ENCODE peak calls at places on chromosome 1, in six cellular contexts. V, U, T, P, A and G are unnamed samples.

GRCh38 chr1:85397490-85398044 is 67.4 kb downstream of the DDAH1 start:
- DNase-seq in V (no peak), U (no peak), T (no peak), P (no peak), A (no peak), G (no peak)

GRCh38 chr1:12622506-12622905 is 4.5 kb upstream of the DHRS3 start:
- DNase-seq in V (no peak), U (no peak), T (no peak), P (no peak), A (no peak), G (no peak)

GRCh38 chr1:203173566-203173965 is 2.1 kb downstream of the MYBPH start:
- DNase-seq in V (no peak), U (no peak), T (no peak), P (peak), A (no peak), G (no peak)

GRCh38 chr1:67880056-67880601 is 46.9 kb upstream of the GNG12 start:
- DNase-seq in V (no peak), U (no peak), T (no peak), P (no peak), A (peak), G (no peak)

GRCh38 chr1:67723620-67724019 is 38.6 kb downstream of the GADD45A start:
- DNase-seq in V (no peak), U (no peak), T (no peak), P (no peak), A (peak), G (no peak)

GRCh38 chr1:3981746-3982505 is 81.9 kb upstream of the C1orf174 start:
- DNase-seq in V (no peak), U (no peak), T (no peak), P (no peak), A (no peak), G (no peak)

GRCh38 chr1:214976665-214977064 is 105.9 kb upstream of the KCNK2 start:
- DNase-seq in V (no peak), U (no peak), T (no peak), P (no peak), A (no peak), G (no peak)

GRCh38 chr1:33165209-33165608 is 16.6 kb downstream of the TRIM62 start:
- DNase-seq in V (no peak), U (peak), T (no peak), P (no peak), A (no peak), G (no peak)

GRCh38 chr1:109024651-109025050 is 17.3 kb downstream of the WDR47 start:
- DNase-seq in V (no peak), U (no peak), T (no peak), P (no peak), A (no peak), G (no peak)

GRCh38 chr1:17210176-17210575 is 5.2 kb downstream of the PADI1 start:
- DNase-seq in V (no peak), U (no peak), T (no peak), P (no peak), A (no peak), G (no peak)

GRCh38 chr1:57281324-57281723 is 142.5 kb downstream of the DAB1 start:
- DNase-seq in V (no peak), U (no peak), T (no peak), P (no peak), A (no peak), G (no peak)

GRCh38 chr1:39737546-39738169 is 1.0 kb upstream of the PPIE start:
- DNase-seq in V (no peak), U (no peak), T (no peak), P (no peak), A (no peak), G (no peak)

GRCh38 chr1:57424231-57425027 is 569 bp upstream of the DAB1 start:
- DNase-seq in V (peak), U (peak), T (no peak), P (no peak), A (no peak), G (no peak)

GRCh38 chr1:41977329-41977728 is 58.6 kb upstream of the HIVEP3 start:
- DNase-seq in V (no peak), U (no peak), T (no peak), P (no peak), A (no peak), G (no peak)

GRCh38 chr1:109980324-109981127 is 4.0 kb upstream of the AHCYL1 start:
- DNase-seq in V (no peak), U (peak), T (no peak), P (no peak), A (peak), G (no peak)

GRCh38 chr1:26036756-26037281 is 9.1 kb downstream of the SLC30A2 start:
- DNase-seq in V (no peak), U (no peak), T (no peak), P (no peak), A (no peak), G (no peak)

GRCh38 chr1:26034504-26035202 is 11.3 kb downstream of the SLC30A2 start:
- DNase-seq in V (no peak), U (no peak), T (no peak), P (no peak), A (no peak), G (no peak)

GRCh38 chr1:26035959-26036755 is 9.8 kb downstream of the SLC30A2 start:
- DNase-seq in V (peak), U (peak), T (peak), P (peak), A (peak), G (peak)

GRCh38 chr1:26037904-26038303 is 8.0 kb downstream of the SLC30A2 start:
- DNase-seq in V (no peak), U (no peak), T (no peak), P (no peak), A (no peak), G (no peak)

DNA sequence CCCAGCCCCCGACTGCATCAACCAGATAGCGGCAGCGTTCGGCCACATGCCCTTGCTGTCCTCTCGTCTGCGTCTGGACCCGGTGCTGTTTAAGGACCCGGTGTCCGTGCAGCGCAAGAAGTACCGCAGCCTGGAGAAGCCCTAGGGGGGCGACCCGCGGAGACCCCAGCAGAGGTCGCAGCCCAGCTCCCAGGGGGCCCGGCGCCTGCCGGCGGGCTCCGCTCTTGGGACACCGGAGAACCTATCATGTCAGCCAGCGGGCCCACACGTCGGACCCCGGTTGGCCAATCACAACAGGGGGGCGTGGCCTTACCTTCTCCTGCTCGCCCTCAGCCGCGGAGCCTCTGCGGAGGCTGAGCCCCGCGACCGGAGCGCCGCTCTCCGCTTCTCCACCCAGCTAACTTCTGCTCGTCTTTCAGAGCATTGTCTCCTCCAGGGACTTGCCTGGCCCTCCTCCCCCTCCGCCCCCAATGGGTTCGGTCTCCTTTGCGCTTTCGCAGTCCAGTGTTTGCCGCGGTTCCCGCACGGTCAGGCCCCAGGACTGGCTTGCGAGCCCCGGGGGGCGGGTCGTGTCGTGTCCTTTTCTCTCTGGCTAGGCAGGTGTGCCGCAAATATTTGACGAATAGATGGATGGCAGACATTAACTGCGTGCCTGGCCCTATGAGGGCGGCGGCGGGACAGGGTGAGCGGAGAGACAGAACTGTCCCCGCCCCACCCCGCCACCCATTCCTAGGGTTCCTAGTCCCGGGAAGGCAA is 10.5 kb downstream of the SLC30A2 start:
- DNase-seq in V (peak), U (peak), T (peak), P (peak), A (peak), G (peak)
- TF ChIP-seq CTCF in V (peak), U (no peak), T (no peak), P (no peak), A (no peak), G (no peak)

GRCh38 chr1:204207136-204207616 is 6.6 kb downstream of the GOLT1A start:
- DNase-seq in V (peak), U (peak), T (no peak), P (peak), A (peak), G (peak)
- TF ChIP-seq CTCF in V (peak), U (peak), T (peak), P (peak), A (peak), G (peak)

GRCh38 chr1:204478166-204478899 is 16.3 kb downstream of the PIK3C2B start:
- DNase-seq in V (no peak), U (no peak), T (no peak), P (no peak), A (no peak), G (no peak)
- TF ChIP-seq CTCF in V (no peak), U (no peak), T (no peak), P (no peak), A (no peak), G (no peak)

GRCh38 chr1:26449868-26450267 is 17.7 kb downstream of the DHDDS start:
- DNase-seq in V (no peak), U (no peak), T (no peak), P (no peak), A (no peak), G (no peak)

GRCh38 chr1:26450906-26451305 is 18.8 kb downstream of the DHDDS start:
- DNase-seq in V (no peak), U (no peak), T (no peak), P (no peak), A (no peak), G (no peak)

DNA sequence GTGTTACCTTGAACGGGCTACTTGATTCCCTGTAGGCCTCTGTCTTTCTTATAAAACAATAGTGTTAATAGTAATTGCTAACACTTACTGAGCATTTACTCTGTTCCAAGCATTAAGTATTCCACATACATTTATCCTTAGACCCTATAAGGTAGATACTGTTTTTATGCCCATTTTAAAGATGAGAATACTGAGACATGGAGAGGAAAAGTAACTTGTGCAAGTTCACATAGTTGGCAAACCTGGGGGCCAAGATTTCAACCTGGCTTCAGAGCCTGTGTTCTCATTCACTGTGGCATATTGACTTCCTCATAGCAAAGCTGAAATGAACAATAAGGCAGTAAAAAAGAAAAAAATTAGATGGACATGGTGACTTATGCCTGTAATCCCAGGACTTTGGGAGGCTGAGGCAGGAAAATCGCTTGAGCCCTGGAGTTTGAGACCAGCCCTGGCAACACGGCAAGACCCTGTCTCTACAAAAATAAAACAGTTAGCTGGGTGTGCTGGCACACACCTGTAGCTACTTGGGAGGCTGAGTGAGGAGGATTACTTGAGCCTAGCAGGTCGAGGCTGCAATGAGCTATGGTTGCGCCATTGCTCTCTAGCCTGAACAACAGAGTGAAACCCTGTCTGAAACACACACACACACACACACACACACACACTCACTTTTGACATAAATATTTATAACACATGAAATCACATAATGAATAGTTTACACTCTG is 19.6 kb upstream of the HMGN2 start:
- DNase-seq in V (no peak), U (no peak), T (no peak), P (no peak), A (no peak), G (no peak)
- TF ChIP-seq CTCF in V (no peak), U (no peak), T (no peak), P (no peak), A (no peak), G (no peak)